ENCODE peak calls at places on chromosomes 5 and 9, in eight cellular contexts. N is colonic mucosa, Y is tibial artery, G is ovary, F is IMR-90, E is upper lobe of left lung, Q is cardiac muscle cell, I is adrenal gland. L is an unnamed sample.

GRCh38 chr5:760363-761205 is 23.9 kb downstream of the ZDHHC11B start:
- DNase-seq in N (peak; percentile 18), Y (no peak), G (peak; percentile 15), F (no peak), E (peak; percentile 51), Q (no peak), I (no peak), L (no peak)

GRCh38 chr9:134585746-134586706 is 55.6 kb upstream of the COL5A1 start:
- DNase-seq in N (peak; percentile 2), Y (peak; percentile 69), G (no peak), F (peak; percentile 75), E (peak; percentile 56), Q (no peak), I (peak; percentile 12), L (no peak)

GRCh38 chr5:134555223-134555790 is 29.8 kb downstream of the JADE2 start:
- DNase-seq in N (no peak), Y (no peak), G (no peak), F (no peak), E (no peak), Q (no peak), I (no peak), L (no peak)

GRCh38 chr9:110969971-110970381 is 68.3 kb downstream of the LPAR1 start:
- DNase-seq in N (no peak), Y (no peak), G (no peak), F (peak; percentile 85), E (no peak), Q (no peak), I (no peak), L (peak; percentile 61)

GRCh38 chr5:149496166-149496565 is 55.1 kb downstream of the CSNK1A1 start:
- DNase-seq in N (no peak), Y (no peak), G (no peak), F (no peak), E (no peak), Q (no peak), I (no peak), L (no peak)

GRCh38 chr9:17216011-17216410 is 81.2 kb downstream of the CNTLN start:
- DNase-seq in N (no peak), Y (no peak), G (no peak), F (no peak), E (no peak), Q (no peak), I (no peak), L (no peak)

GRCh38 chr9:14487547-14488185 is 173.7 kb upstream of the NFIB start:
- DNase-seq in N (no peak), Y (no peak), G (no peak), F (no peak), E (no peak), Q (no peak), I (no peak), L (no peak)

GRCh38 chr5:139839918-139840317 is 44.3 kb downstream of the PSD2 start:
- DNase-seq in N (no peak), Y (peak; percentile 51), G (no peak), F (no peak), E (no peak), Q (no peak), I (no peak), L (no peak)

GRCh38 chr5:1033606-1034420 is 25.2 kb downstream of the NKD2 start:
- DNase-seq in N (no peak), Y (no peak), G (no peak), F (no peak), E (peak; percentile 33), Q (no peak), I (no peak), L (no peak)

GRCh38 chr9:132849168-132849831 is 28.8 kb downstream of the AK8 start:
- DNase-seq in N (peak; percentile 21), Y (no peak), G (no peak), F (no peak), E (no peak), Q (no peak), I (peak; percentile 45), L (peak; percentile 50)

GRCh38 chr5:89377752-89378455 is 494.9 kb upstream of the MEF2C start:
- DNase-seq in N (no peak), Y (no peak), G (no peak), F (no peak), E (no peak), Q (peak; percentile 9), I (no peak), L (no peak)

GRCh38 chr5:136819526-136820302 is 454.4 kb upstream of the TRPC7 start:
- DNase-seq in N (no peak), Y (no peak), G (no peak), F (no peak), E (no peak), Q (no peak), I (no peak), L (no peak)
- H3K4me3 ChIP-seq in N (no peak overlapping the region), Y (no peak overlapping the region), G (no peak overlapping the region), F (no peak overlapping the region), E (no peak overlapping the region), Q (no peak overlapping the region), I (no peak overlapping the region), L (no peak overlapping the region)

GRCh38 chr5:151155149-151155776 is 2.3 kb downstream of the ANXA6 start:
- DNase-seq in N (peak; percentile 39), Y (no peak), G (no peak), F (peak; percentile 27), E (no peak), Q (no peak), I (no peak), L (peak; percentile 46)
- H3K4me1 ChIP-seq in N (peaks cover 7% of the 10 kb centered on the region), Y (peaks cover 44% of the 10 kb centered on the region), G (peaks cover 26% of the 10 kb centered on the region), F (peaks cover 30% of the 10 kb centered on the region), E (peaks cover 70% of the 10 kb centered on the region), Q (peaks cover 61% of the 10 kb centered on the region), I (peaks cover 48% of the 10 kb centered on the region), L (no peaks in the 10 kb centered on the region)

GRCh38 chr5:172886974-172887491 is 53.0 kb downstream of the ERGIC1 start:
- DNase-seq in N (no peak), Y (peak; percentile 83), G (peak; percentile 73), F (peak; percentile 88), E (no peak), Q (no peak), I (peak; percentile 89), L (no peak)
- H3K4me3 ChIP-seq in N (no peak overlapping the region), Y (no peak overlapping the region), G (peak overlapping the region; percentile 12), F (no peak overlapping the region), E (no peak overlapping the region), Q (no peak overlapping the region), I (no peak overlapping the region), L (no peak overlapping the region)

GRCh38 chr9:8408575-8409190 is 609.1 kb upstream of the DMAC1 start:
- DNase-seq in N (no peak), Y (no peak), G (no peak), F (no peak), E (no peak), Q (no peak), I (no peak), L (no peak)
- H3K4me1 ChIP-seq in N (no peaks in the 10 kb centered on the region), Y (no peaks in the 10 kb centered on the region), G (no peaks in the 10 kb centered on the region), F (no peaks in the 10 kb centered on the region), E (no peaks in the 10 kb centered on the region), Q (peaks cover 16% of the 10 kb centered on the region), I (no peaks in the 10 kb centered on the region), L (no peaks in the 10 kb centered on the region)

DNA sequence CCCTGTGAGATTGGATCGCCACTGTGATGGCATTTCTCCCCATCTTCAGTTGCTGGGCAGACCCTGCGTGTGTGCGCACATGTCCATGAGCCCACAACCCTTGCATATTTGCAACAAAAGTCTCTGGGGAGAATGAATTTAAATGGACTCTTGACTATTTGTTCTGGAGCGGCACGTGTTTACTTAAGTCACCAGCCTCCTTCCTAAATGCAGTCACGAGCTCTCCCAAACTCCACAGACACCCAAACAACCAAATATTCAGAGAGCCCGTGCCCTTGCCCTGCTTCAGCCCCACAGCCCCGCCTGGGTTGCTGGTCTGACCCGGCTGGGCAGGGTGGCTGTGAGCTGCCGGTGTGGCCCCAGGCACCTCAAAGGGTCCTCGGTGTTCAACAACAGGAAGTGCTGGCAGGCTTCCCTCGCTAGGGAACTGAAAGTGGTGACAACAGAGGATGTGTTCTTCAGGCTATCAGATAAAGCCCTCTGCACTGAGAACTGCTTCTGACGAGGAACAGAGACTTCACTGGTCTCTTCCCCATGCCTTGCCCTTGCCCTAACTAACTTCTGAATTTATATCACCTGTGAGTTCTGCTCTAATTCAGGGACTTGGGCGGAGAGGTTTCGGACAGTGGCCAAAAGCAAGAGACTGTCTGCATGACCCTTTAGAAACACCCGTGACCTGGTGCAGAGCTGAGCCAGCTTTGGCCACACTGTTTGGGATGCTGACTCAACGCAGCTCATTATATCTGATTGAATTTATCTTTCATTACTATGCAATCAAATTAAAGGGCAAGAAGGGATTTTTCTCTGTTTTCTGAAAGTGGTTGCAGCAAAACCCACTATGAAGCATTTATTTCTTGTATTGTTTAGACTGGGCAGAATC is 19.2 kb upstream of the CD180 start:
- DNase-seq in N (peak; percentile 84), Y (peak; percentile 90), G (peak; percentile 32), F (peak; percentile 13), E (peak; percentile 89), Q (peak; percentile 91), I (peak; percentile 81), L (peak; percentile 73)
- H3K4me3 ChIP-seq in N (peak overlapping the region; percentile 18), Y (peak overlapping the region; percentile 7), G (no peak overlapping the region), F (no peak overlapping the region), E (peak overlapping the region; percentile 35), Q (no peak overlapping the region), I (peak overlapping the region; percentile 28), L (no peak overlapping the region)

DNA sequence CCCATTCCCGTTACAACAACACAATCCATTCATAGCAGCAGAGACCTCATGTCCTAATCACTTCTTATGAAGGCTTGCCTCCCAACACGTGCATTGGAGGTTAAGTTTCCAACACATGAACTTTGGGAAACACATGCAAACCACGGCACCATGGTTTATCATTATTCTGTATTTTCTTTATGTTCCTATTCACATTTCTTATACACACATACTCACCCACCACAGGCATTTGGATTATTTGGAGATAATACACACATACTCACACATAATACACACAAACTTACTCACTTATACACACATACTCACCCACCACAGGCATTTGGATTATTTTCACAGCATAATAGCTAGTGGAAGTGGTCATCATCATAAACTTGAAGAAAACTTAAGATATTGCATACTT is 75.6 kb downstream of the C7 start:
- DNase-seq in N (no peak), Y (no peak), G (no peak), F (peak; percentile 95), E (no peak), Q (no peak), I (no peak), L (no peak)
- H3K4me1 ChIP-seq in N (no peaks in the 10 kb centered on the region), Y (peaks cover under 1% of the 10 kb centered on the region), G (no peaks in the 10 kb centered on the region), F (peaks cover 20% of the 10 kb centered on the region), E (no peaks in the 10 kb centered on the region), Q (no peaks in the 10 kb centered on the region), I (no peaks in the 10 kb centered on the region), L (no peaks in the 10 kb centered on the region)